ENCODE peak calls at places on chromosomes 1 and 21, in six cellular contexts. Y is upper lobe of left lung, W is HCT116, X is HepG2, N is K562, S is GM12878. Q is an unnamed sample.

GRCh38 chr1:13965770-13966398 is 265.9 kb downstream of the PRDM2 start:
- ATAC-seq in Y (no peak), W (peak; percentile 94), X (peak; percentile 77), N (peak; percentile 88), S (no peak), Q (peak; percentile 53)

GRCh38 chr1:43530483-43531452 is at the start of gene PTPRF:
- ATAC-seq in Y (no peak), W (peak; percentile 62), X (peak; percentile 49), N (peak; percentile 69), S (peak; percentile 29), Q (peak; percentile 79)

GRCh38 chr1:180353930-180354329 is 123.9 kb downstream of the LHX4 start:
- ATAC-seq in Y (no peak), W (no peak), X (no peak), N (no peak), S (no peak), Q (no peak)

GRCh38 chr1:244854865-244855578 is 9.3 kb downstream of the HNRNPU start:
- ATAC-seq in Y (no peak), W (no peak), X (peak; percentile 22), N (no peak), S (peak; percentile 6), Q (no peak)

GRCh38 chr1:84632142-84632541 is 57.9 kb upstream of the CTBS start:
- ATAC-seq in Y (no peak), W (no peak), X (no peak), N (peak; percentile 44), S (peak; percentile 49), Q (no peak)

GRCh38 chr1:36965301-36966159 is 68.8 kb downstream of the GRIK3 start:
- ATAC-seq in Y (no peak), W (no peak), X (no peak), N (no peak), S (no peak), Q (no peak)

GRCh38 chr1:153357853-153358690 is at the start of gene S100A9:
- ATAC-seq in Y (no peak), W (no peak), X (no peak), N (no peak), S (no peak), Q (no peak)

GRCh38 chr1:67019600-67020136 is 34.3 kb downstream of the SLC35D1 start:
- ATAC-seq in Y (no peak), W (no peak), X (no peak), N (no peak), S (peak; percentile 68), Q (no peak)

GRCh38 chr1:1099506-1100183 is 16.2 kb downstream of the C1orf159 start:
- ATAC-seq in Y (no peak), W (no peak), X (no peak), N (no peak), S (no peak), Q (no peak)

GRCh38 chr1:98001764-98002163 is 80.9 kb upstream of the DPYD start:
- ATAC-seq in Y (no peak), W (no peak), X (no peak), N (no peak), S (no peak), Q (no peak)

GRCh38 chr1:23556661-23557470 is 2.4 kb downstream of the ID3 start:
- ATAC-seq in Y (no peak), W (peak; percentile 1), X (no peak), N (no peak), S (no peak), Q (no peak)

GRCh38 chr1:8421721-8422120 is 103.8 kb downstream of the SLC45A1 start:
- ATAC-seq in Y (no peak), W (no peak), X (no peak), N (no peak), S (no peak), Q (no peak)
- TF ChIP-seq POLR2AphosphoS5 in Y (no peak), W (no peak), X (no peak), N (no peak), S (no peak), Q (no peak)

DNA sequence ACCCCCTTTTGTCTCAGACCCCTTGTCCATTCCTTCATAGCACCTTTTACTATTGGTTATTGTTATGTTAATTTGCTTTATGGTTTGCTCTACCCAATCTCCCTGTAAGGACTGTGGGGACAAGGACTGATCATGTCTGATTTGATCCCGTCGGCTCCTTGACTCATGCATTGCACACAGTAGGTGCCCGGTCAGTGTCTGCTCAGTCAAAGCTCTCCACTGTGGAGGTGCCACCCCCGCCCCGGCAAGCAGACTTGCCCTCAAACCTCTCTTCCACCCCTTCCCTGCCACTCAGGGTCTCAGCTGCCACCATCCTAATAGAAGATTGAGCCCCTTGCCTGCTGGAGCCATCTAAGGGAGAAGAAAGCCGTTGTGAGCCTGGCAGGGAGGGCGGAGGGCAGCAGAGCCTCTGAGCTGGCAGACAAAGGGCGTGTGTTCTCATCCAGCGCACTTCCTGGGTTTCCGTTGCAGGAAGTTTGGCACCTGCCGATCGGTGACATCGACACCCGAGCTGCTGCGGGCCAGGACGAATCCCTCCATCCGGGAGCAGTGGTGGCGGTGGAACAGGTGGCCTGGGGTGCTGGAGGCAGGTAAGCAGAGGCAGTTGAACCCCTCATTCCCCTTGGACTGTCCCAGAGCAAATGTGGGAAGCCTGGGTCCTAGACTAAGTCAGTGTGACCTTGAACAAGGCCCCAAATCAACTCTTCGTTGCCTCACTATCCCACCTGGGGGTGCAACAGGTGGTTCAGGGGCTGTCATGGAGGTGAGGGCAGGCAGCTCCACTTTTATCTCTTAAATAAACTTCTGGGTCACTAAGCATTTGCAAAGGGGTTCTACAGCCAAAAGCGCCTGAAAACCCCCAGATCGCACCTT is 2.2 kb upstream of the FBLIM1 start:
- ATAC-seq in Y (no peak), W (peak; percentile 66), X (peak; percentile 34), N (no peak), S (peak; percentile 14), Q (no peak)
- TF ChIP-seq POLR2A in Y (no peak), W (no peak), X (no peak), N (no peak), S (no peak), Q (no peak)

GRCh38 chr21:36656138-36656537 is 42.8 kb upstream of the SIM2 start:
- ATAC-seq in Y (peak; percentile 91), W (no peak), X (no peak), N (no peak), S (no peak), Q (no peak)
- H3K4me3 ChIP-seq in Y (no peak overlapping the region), W (no peak overlapping the region), X (no peak overlapping the region), N (no peak overlapping the region), S (no peak overlapping the region), Q (no peak overlapping the region)

GRCh38 chr21:37579356-37579755 is 212.8 kb downstream of the DYRK1A start:
- ATAC-seq in Y (no peak), W (no peak), X (no peak), N (no peak), S (no peak), Q (no peak)

GRCh38 chr21:37578471-37579126 is 212.0 kb downstream of the DYRK1A start:
- ATAC-seq in Y (no peak), W (no peak), X (no peak), N (no peak), S (no peak), Q (no peak)

GRCh38 chr21:37582613-37583012 is 216.0 kb downstream of the DYRK1A start:
- ATAC-seq in Y (no peak), W (peak; percentile 83), X (peak; percentile 97), N (peak; percentile 99), S (peak; percentile 85), Q (peak; percentile 25)

GRCh38 chr21:37575536-37576083 is 209.0 kb downstream of the DYRK1A start:
- ATAC-seq in Y (no peak), W (no peak), X (peak; percentile 71), N (peak; percentile 67), S (no peak), Q (no peak)

DNA sequence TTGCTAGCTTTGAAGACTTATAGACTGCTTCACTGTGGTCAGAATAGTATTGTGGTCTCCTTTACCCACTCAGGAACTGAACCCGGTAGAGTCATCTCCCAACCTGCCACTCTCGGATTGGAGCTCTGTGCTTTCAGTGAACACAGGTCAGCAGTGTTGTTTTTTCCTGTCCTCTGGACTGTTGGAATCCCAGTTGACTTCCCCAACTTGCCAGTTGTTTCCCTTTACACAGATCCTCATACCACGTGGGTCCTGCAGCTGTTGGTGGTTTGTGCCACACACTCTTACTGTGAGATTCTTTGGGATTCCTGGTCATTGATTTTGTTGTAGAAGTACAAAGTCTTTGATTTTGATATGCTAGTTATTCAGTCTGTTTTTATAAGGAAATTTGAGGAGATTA is 214.1 kb downstream of the DYRK1A start:
- ATAC-seq in Y (no peak), W (no peak), X (no peak), N (no peak), S (no peak), Q (no peak)
- TF ChIP-seq POLR2AphosphoS5 in Y (no peak), W (no peak), X (no peak), N (no peak), S (no peak), Q (no peak)

GRCh38 chr1:168725060-168725459 is 3.9 kb downstream of the DPT start:
- ATAC-seq in Y (no peak), W (no peak), X (no peak), N (no peak), S (no peak), Q (no peak)
- TF ChIP-seq POLR2A in Y (no peak), W (no peak), X (no peak), N (no peak), S (no peak), Q (no peak)